ENCODE peak calls at places on chromosomes 1 and 21, in nine cellular contexts. T is H7; I is LoVo; W is stimulated activated CD4-positive, alpha-beta T cell treated with anti-CD3 and anti-CD28 coated beads, Interleukin-1b, Interleukin-23, amount 100 ng/mL, for 4 hours; F is T-helper 2 cell; P is DMS53; G is NCI-H526 treated with DMSO at 0.1 percent for 48 hours; D is EL; E is IMR-90. K is an unnamed sample.

GRCh38 chr21:20311388-20311787 is 686.8 kb upstream of the NCAM2 start:
- DNase-seq in I (no peak), W (no peak), D (no peak), E (no peak), T (no peak), F (no peak), G (no peak), P (no peak), K (no peak)

GRCh38 chr1:150619576-150620509 is 9.6 kb downstream of the ENSA start:
- DNase-seq in I (no peak), D (peak), T (peak), P (peak), E (peak), W (no peak), F (no peak), G (no peak), K (no peak)

GRCh38 chr1:93597697-93598096 is 83.9 kb downstream of the BCAR3 start:
- DNase-seq in I (no peak), P (no peak), D (no peak), T (no peak), G (no peak), W (no peak), F (no peak), E (no peak), K (no peak)

GRCh38 chr1:5953386-5953785 is 38.8 kb downstream of the NPHP4 start:
- DNase-seq in E (no peak), F (no peak), P (no peak), T (no peak), I (no peak), G (no peak), D (no peak), W (no peak), K (no peak)

GRCh38 chr1:169701261-169701802 is 10.1 kb downstream of the SELL start:
- DNase-seq in P (no peak), E (no peak), D (no peak), W (no peak), G (no peak), I (no peak), F (no peak), T (no peak), K (no peak)

GRCh38 chr1:176996455-176997090 is 167.9 kb downstream of the ASTN1 start:
- DNase-seq in P (no peak), F (no peak), E (no peak), W (no peak), G (no peak), T (peak), D (no peak), I (no peak), K (no peak)

GRCh38 chr1:188652678-188653077 is 1823.9 kb downstream of the PLA2G4A start:
- DNase-seq in D (peak), E (peak), G (no peak), I (no peak), T (no peak), P (no peak), W (no peak), F (no peak), K (no peak)

GRCh38 chr1:222754386-222755139 is 17.6 kb downstream of the FAM177B start:
- DNase-seq in G (no peak), I (no peak), T (no peak), E (peak), D (peak), W (no peak), F (no peak), P (peak), K (no peak)

GRCh38 chr1:226763741-226764264 is 24.7 kb upstream of the ITPKB start:
- DNase-seq in D (peak), W (peak), F (peak), P (peak), E (peak), G (no peak), T (peak), I (no peak), K (peak)

GRCh38 chr1:93362237-93362636 is 16.5 kb downstream of the DR1 start:
- DNase-seq in I (no peak), D (no peak), W (no peak), F (no peak), G (no peak), T (no peak), P (peak), E (no peak), K (no peak)

GRCh38 chr1:233224291-233224690 is 71.2 kb downstream of the PCNX2 start:
- DNase-seq in G (no peak), T (no peak), I (no peak), F (no peak), E (peak), D (peak), W (no peak), P (no peak), K (no peak)

GRCh38 chr1:214514819-214515383 is 36.5 kb downstream of the PTPN14 start:
- DNase-seq in E (no peak), F (no peak), I (no peak), D (no peak), P (no peak), W (no peak), T (no peak), G (no peak), K (no peak)

GRCh38 chr21:16125274-16125673 is 395.5 kb downstream of the USP25 start:
- DNase-seq in F (no peak), I (no peak), G (no peak), P (no peak), E (no peak), W (no peak), D (peak), T (no peak), K (no peak)

GRCh38 chr1:176800978-176801552 is 338.1 kb downstream of the PAPPA2 start:
- DNase-seq in E (no peak), G (no peak), F (no peak), W (no peak), T (no peak), D (no peak), I (no peak), P (no peak), K (no peak)

GRCh38 chr1:179929955-179930798 is 24.4 kb upstream of the CEP350 start:
- DNase-seq in F (no peak), I (no peak), D (no peak), E (no peak), T (no peak), W (no peak), G (no peak), P (no peak), K (no peak)

GRCh38 chr1:30855686-30856259 is 52.8 kb downstream of the SDC3 start:
- DNase-seq in I (no peak), W (no peak), T (peak), E (no peak), D (no peak), G (no peak), F (no peak), P (no peak), K (no peak)

GRCh38 chr1:77632216-77632615 is 50.2 kb downstream of the ZZZ3 start:
- DNase-seq in W (no peak), I (no peak), F (no peak), T (no peak), P (no peak), E (no peak), D (no peak), G (no peak), K (no peak)

GRCh38 chr1:104953555-104953954 is 1203.9 kb downstream of the AMY1C start:
- DNase-seq in W (no peak), E (no peak), I (no peak), D (no peak), F (no peak), G (peak), P (peak), T (no peak), K (no peak)

GRCh38 chr1:30405631-30406212 is 317.7 kb downstream of the MATN1 start:
- DNase-seq in E (no peak), I (no peak), G (no peak), D (no peak), P (no peak), T (no peak), F (no peak), W (no peak), K (no peak)

GRCh38 chr1:33231166-33231565 is 25.1 kb upstream of the ZNF362 start:
- DNase-seq in P (no peak), G (no peak), T (no peak), F (no peak), W (no peak), I (no peak), D (no peak), E (no peak), K (no peak)

GRCh38 chr1:218498061-218498938 is 153.2 kb downstream of the TGFB2 start:
- DNase-seq in E (peak), P (peak), T (no peak), F (no peak), G (no peak), I (no peak), W (no peak), D (peak), K (no peak)

K was measured in activated T-cell treated with anti-CD3 and anti-CD28 coated beads for 24 hours.